ENCODE peak calls at places on chromosome 7, in nine cellular contexts. I, C, O, V, N, F, J, K and Y are unnamed samples.

GRCh38 chr7:24580283-24580946 is 7.2 kb downstream of the PALS2 start:
- DNase-seq in I (no peak), C (no peak), O (no peak), V (no peak), N (no peak), F (no peak), J (peak), K (no peak), Y (no peak)

GRCh38 chr7:102836206-102836938 is 76.4 kb upstream of the LRRC17 start:
- DNase-seq in I (no peak), C (no peak), O (no peak), V (peak), N (no peak), F (no peak), J (peak), K (peak), Y (no peak)

GRCh38 chr7:17147409-17147808 is 151.0 kb upstream of the AHR start:
- DNase-seq in I (no peak), C (no peak), O (no peak), V (no peak), N (no peak), F (no peak), J (no peak), K (no peak), Y (no peak)

GRCh38 chr7:55474944-55475911 is 97.1 kb downstream of the VOPP1 start:
- DNase-seq in I (no peak), C (no peak), O (peak), V (no peak), N (peak), F (no peak), J (no peak), K (no peak), Y (no peak)

GRCh38 chr7:132461043-132461592 is 115.2 kb downstream of the PLXNA4 start:
- DNase-seq in I (no peak), C (no peak), O (no peak), V (no peak), N (no peak), F (no peak), J (no peak), K (no peak), Y (no peak)

GRCh38 chr7:84102213-84102612 is 92.4 kb downstream of the SEMA3A start:
- DNase-seq in I (no peak), C (no peak), O (no peak), V (peak), N (no peak), F (no peak), J (no peak), K (no peak), Y (no peak)

GRCh38 chr7:46452781-46453180 is 531.7 kb upstream of the IGFBP3 start:
- DNase-seq in I (no peak), C (no peak), O (no peak), V (no peak), N (no peak), F (no peak), J (no peak), K (no peak), Y (no peak)

GRCh38 chr7:47726047-47726726 is 144.3 kb upstream of the TNS3 start:
- DNase-seq in I (peak), C (no peak), O (no peak), V (no peak), N (no peak), F (no peak), J (no peak), K (no peak), Y (no peak)

GRCh38 chr7:24307294-24307693 is 23.3 kb downstream of the NPY start:
- DNase-seq in I (no peak), C (no peak), O (no peak), V (no peak), N (no peak), F (no peak), J (no peak), K (no peak), Y (no peak)

GRCh38 chr7:87152897-87153641 is 816 bp downstream of the DMTF1 start:
- DNase-seq in I (peak), C (peak), O (no peak), V (peak), N (peak), F (peak), J (peak), K (peak), Y (peak)

GRCh38 chr7:152989889-152990380 is 230.4 kb downstream of the ACTR3B start:
- DNase-seq in I (no peak), C (peak), O (peak), V (peak), N (no peak), F (no peak), J (no peak), K (no peak), Y (peak)

GRCh38 chr7:3592438-3593134 is 291.5 kb downstream of the SDK1 start:
- DNase-seq in I (no peak), C (no peak), O (no peak), V (no peak), N (no peak), F (no peak), J (no peak), K (peak), Y (no peak)

GRCh38 chr7:28408105-28408973 is 4.0 kb upstream of the CREB5 start:
- DNase-seq in I (no peak), C (peak), O (peak), V (no peak), N (no peak), F (peak), J (no peak), K (no peak), Y (peak)

GRCh38 chr7:24456526-24457214 is 116.6 kb upstream of the PALS2 start:
- DNase-seq in I (no peak), C (no peak), O (no peak), V (no peak), N (no peak), F (no peak), J (peak), K (no peak), Y (no peak)

DNA sequence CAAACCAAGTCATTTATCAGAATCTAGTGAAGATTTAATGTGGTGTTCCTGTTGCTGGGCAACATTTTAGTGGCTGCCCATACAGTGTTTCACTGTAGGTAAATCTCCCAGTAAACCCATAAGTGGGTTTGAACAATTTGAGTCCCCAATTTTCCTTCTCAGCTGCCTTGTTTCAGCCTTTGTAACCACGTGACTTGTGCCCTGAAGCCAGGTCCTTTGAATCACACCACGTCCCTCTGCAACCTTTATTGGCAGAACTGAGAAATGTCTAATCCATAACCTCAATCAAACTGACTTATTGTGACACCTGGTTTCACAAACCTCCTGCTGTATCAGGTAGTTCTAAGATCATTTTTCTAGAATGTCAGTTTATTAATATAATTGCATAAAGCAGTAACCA is 30.1 kb downstream of the SND1 start:
- DNase-seq in I (no peak), C (no peak), O (no peak), V (no peak), N (no peak), F (no peak), J (no peak), K (no peak), Y (no peak)
- TF ChIP-seq CTCF in I (no peak), C (no peak), O (no peak), V (no peak), N (no peak), F (no peak), J (no peak), K (no peak), Y (no peak)

DNA sequence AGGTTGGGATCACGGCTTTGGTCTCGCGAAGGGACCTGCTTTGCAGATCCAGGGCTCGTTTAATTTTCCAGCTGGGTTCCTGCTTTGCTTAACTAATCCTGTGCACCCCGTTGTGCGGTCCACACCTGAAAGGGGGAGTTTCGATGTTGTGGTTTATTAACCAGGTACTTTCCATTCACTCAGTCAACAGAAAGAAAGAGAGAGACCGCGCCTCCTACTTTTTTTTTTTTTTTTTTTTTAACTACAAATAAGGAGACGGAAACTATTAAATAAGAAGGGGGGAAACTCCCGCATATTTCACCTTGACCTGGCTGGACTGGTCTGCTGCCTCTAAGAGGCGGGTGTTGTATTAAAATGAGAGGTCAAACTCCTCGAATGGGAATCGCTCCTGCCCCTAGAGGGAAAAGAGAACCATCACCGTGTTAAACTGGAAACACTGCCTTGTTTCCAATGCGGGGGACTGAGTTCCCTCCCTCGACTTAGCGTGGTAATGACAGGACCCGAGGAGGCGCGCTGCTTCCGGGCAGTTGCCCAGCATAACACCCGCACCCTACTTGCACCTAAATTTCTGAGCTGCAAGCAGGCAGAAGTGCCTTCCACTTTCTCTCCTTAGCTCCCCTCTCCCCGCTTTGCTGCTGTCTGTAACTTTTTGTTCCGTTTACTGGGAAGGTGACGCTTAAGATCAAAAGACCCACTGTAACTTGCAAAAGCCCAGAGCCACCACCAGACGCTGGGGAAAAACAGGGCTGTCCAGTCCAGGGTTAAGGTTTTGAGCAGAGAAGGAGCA is 1.1 kb upstream of the ITGB8 start:
- DNase-seq in I (no peak), C (peak), O (peak), V (peak), N (peak), F (no peak), J (peak), K (peak), Y (peak)
- TF ChIP-seq CTCF in I (peak), C (peak), O (peak), V (peak), N (no peak), F (peak), J (peak), K (peak), Y (no peak)

GRCh38 chr7:111091623-111092370 is 870 bp downstream of the LRRN3 start:
- DNase-seq in I (no peak), C (no peak), O (no peak), V (no peak), N (no peak), F (no peak), J (no peak), K (no peak), Y (no peak)
- TF ChIP-seq CTCF in I (no peak), C (no peak), O (no peak), V (no peak), N (no peak), F (no peak), J (no peak), K (no peak), Y (no peak)

DNA sequence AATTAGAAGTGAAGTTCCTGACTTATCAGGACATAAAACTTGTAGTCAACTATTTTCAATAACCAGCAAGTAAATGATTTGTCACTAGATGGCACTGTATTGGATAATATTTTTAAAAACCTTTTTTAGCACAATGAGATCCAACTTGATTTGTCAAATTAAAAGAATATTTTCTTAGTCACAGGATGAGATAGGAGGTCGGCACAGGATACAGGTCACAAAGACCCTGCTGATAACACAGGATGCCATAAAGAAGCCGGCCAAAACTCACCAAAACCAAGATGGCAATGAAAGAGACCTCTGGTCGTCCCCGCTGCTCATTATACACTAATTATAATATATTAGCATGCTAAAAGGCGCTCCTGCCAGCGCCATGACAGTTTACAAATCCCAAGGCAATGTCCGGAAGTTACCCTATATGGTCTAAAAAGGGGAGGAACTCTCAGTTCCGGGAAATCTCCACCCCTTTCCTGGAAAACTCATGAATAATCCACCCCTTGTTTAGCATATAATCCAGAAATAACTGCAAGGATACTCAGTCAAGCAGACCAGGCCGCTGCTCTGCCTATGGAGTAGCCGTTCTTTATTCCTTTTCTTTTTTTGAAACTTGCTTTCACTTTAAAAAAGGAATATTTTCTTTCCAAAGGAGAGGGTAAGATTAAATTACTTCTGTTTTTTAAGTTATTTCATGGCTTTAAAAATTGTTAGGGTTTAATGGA is 255.7 kb upstream of the MKLN1 start:
- DNase-seq in I (no peak), C (no peak), O (no peak), V (peak), N (no peak), F (no peak), J (peak), K (peak), Y (no peak)
- TF ChIP-seq CTCF in I (peak), C (peak), O (peak), V (peak), N (peak), F (no peak), J (peak), K (peak), Y (peak)

DNA sequence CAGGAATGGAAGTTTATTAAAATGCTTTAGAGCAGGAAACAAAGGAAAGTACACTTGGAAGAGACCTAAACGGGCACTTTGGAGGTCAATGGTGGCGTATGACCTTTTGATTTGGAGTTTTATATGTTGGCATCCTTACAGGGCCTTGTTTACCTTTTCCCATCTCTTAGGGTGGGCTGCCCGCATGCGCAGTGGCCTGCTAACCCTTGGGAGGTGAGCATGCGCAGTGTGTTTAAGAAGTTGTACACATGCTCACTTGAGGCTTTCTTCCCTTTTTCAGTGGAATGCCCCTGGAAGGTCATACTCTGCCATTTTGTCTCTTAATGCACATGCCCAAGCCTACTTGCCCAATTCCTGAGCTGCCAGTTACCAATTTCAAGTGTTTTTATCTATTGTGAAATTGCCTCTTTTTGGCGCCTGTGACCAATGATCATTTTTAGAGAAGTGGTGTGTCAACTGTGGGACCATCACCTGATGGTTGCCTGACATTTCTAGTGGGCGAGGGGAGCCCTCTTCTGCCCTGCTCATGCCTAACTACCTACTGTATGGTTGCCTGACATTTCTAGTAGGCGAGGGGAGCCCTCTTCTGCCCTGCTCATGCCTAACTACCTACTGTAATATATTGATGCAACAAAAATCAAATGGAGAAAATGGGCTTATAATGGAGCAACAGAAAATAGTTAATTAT is 138.0 kb downstream of the PPP1R9A start:
- DNase-seq in I (no peak), C (no peak), O (peak), V (peak), N (no peak), F (peak), J (peak), K (peak), Y (no peak)
- TF ChIP-seq CTCF in I (peak), C (no peak), O (peak), V (no peak), N (no peak), F (peak), J (peak), K (peak), Y (no peak)

GRCh38 chr7:98280791-98281756 is at the start of gene BRI3:
- DNase-seq in I (peak), C (peak), O (peak), V (peak), N (peak), F (peak), J (peak), K (peak), Y (peak)
- TF ChIP-seq CTCF in I (no peak), C (no peak), O (no peak), V (no peak), N (no peak), F (no peak), J (no peak), K (no peak), Y (peak)